ENCODE peak calls at places on chromosomes 2 and 18, in four cellular contexts. One of them, this sample, is unnamed.

GRCh38 chr2:44267269-44268258 is 7.7 kb upstream of the SLC3A1 start:
- DNase-seq in IMR-90: no peak
- DNase-seq in lower lobe of right lung: no peak
- DNase-seq in prostate gland: no peak
- DNase-seq in this sample: no peak

GRCh38 chr18:54193786-54194185 is 30.7 kb downstream of the MBD2 start:
- DNase-seq in IMR-90: no peak
- DNase-seq in lower lobe of right lung: no peak
- DNase-seq in prostate gland: no peak
- DNase-seq in this sample: no peak

GRCh38 chr2:201781583-201782051 is 884 bp upstream of the ALS2 start:
- DNase-seq in IMR-90: no peak
- DNase-seq in lower lobe of right lung: no peak
- DNase-seq in prostate gland: peak; percentile 20
- DNase-seq in this sample: peak; percentile 16

GRCh38 chr2:173631123-173631450 is 276.4 kb downstream of the CDCA7 start:
- DNase-seq in IMR-90: peak; percentile 34
- DNase-seq in lower lobe of right lung: no peak
- DNase-seq in prostate gland: no peak
- DNase-seq in this sample: no peak

GRCh38 chr2:117631141-117631540 is 183.3 kb upstream of the DDX18 start:
- DNase-seq in IMR-90: no peak
- DNase-seq in lower lobe of right lung: no peak
- DNase-seq in prostate gland: no peak
- DNase-seq in this sample: no peak

GRCh38 chr18:56374005-56374655 is 264.3 kb downstream of the TXNL1 start:
- DNase-seq in IMR-90: peak; percentile 26
- DNase-seq in lower lobe of right lung: no peak
- DNase-seq in prostate gland: no peak
- DNase-seq in this sample: no peak

GRCh38 chr2:111121028-111121872 is 536 bp downstream of the BCL2L11 start:
- DNase-seq in IMR-90: no peak
- DNase-seq in lower lobe of right lung: peak; percentile 76
- DNase-seq in prostate gland: peak; percentile 40
- DNase-seq in this sample: peak; percentile 74

GRCh38 chr18:7626922-7627440 is 59.9 kb downstream of the PTPRM start:
- DNase-seq in IMR-90: peak; percentile 80
- DNase-seq in lower lobe of right lung: no peak
- DNase-seq in prostate gland: no peak
- DNase-seq in this sample: no peak

GRCh38 chr2:30382995-30383394 is 64.1 kb upstream of the LCLAT1 start:
- DNase-seq in IMR-90: no peak
- DNase-seq in lower lobe of right lung: no peak
- DNase-seq in prostate gland: no peak
- DNase-seq in this sample: no peak

GRCh38 chr2:6254446-6254845 is 562.3 kb downstream of the SOX11 start:
- DNase-seq in IMR-90: no peak
- DNase-seq in lower lobe of right lung: no peak
- DNase-seq in prostate gland: no peak
- DNase-seq in this sample: peak; percentile 31

GRCh38 chr2:54084600-54084999 is 30.8 kb upstream of the ACYP2 start:
- DNase-seq in IMR-90: peak; percentile 17
- DNase-seq in lower lobe of right lung: no peak
- DNase-seq in prostate gland: no peak
- DNase-seq in this sample: no peak

GRCh38 chr2:64876137-64876647 is 113.0 kb upstream of the SLC1A4 start:
- DNase-seq in IMR-90: peak; percentile 71
- DNase-seq in lower lobe of right lung: no peak
- DNase-seq in prostate gland: no peak
- DNase-seq in this sample: no peak

GRCh38 chr2:218648473-218649100 is 10.8 kb downstream of the ZNF142 start:
- DNase-seq in IMR-90: peak; percentile 70
- DNase-seq in lower lobe of right lung: no peak
- DNase-seq in prostate gland: peak; percentile 28
- DNase-seq in this sample: peak; percentile 67

GRCh38 chr2:234254783-234255521 is 204.4 kb downstream of the SPP2 start:
- DNase-seq in IMR-90: no peak
- DNase-seq in lower lobe of right lung: no peak
- DNase-seq in prostate gland: no peak
- DNase-seq in this sample: no peak

GRCh38 chr2:147872967-147873366 is 28.1 kb downstream of the ACVR2A start:
- DNase-seq in IMR-90: no peak
- DNase-seq in lower lobe of right lung: no peak
- DNase-seq in prostate gland: no peak
- DNase-seq in this sample: no peak

GRCh38 chr2:82839046-82839445 is 1620.0 kb downstream of the SUCLG1 start:
- DNase-seq in IMR-90: no peak
- DNase-seq in lower lobe of right lung: no peak
- DNase-seq in prostate gland: no peak
- DNase-seq in this sample: no peak

GRCh38 chr18:39685303-39685902 is 2119.8 kb upstream of the CELF4 start:
- DNase-seq in IMR-90: no peak
- DNase-seq in lower lobe of right lung: no peak
- DNase-seq in prostate gland: no peak
- DNase-seq in this sample: no peak

GRCh38 chr2:65922030-65922429 is 489.6 kb upstream of the SPRED2 start:
- DNase-seq in IMR-90: no peak
- DNase-seq in lower lobe of right lung: no peak
- DNase-seq in prostate gland: no peak
- DNase-seq in this sample: peak; percentile 2

GRCh38 chr2:203909192-203909945 is 27.2 kb upstream of the ICOS start:
- DNase-seq in IMR-90: peak; percentile 80
- DNase-seq in lower lobe of right lung: no peak
- DNase-seq in prostate gland: no peak
- DNase-seq in this sample: peak; percentile 42

GRCh38 chr2:171515672-171516298 is 6.5 kb upstream of the CYBRD1 start:
- DNase-seq in IMR-90: peak; percentile 68
- DNase-seq in lower lobe of right lung: no peak
- DNase-seq in prostate gland: no peak
- DNase-seq in this sample: no peak

GRCh38 chr2:138395565-138396306 is 105.8 kb upstream of the SPOPL start:
- DNase-seq in IMR-90: peak; percentile 42
- DNase-seq in lower lobe of right lung: no peak
- DNase-seq in prostate gland: no peak
- DNase-seq in this sample: no peak

GRCh38 chr2:17104454-17104853 is 413.8 kb downstream of the RAD51AP2 start:
- DNase-seq in IMR-90: peak; percentile 60
- DNase-seq in lower lobe of right lung: no peak
- DNase-seq in prostate gland: no peak
- DNase-seq in this sample: no peak

GRCh38 chr2:47354013-47354816 is 48.7 kb upstream of the MSH2 start:
- DNase-seq in IMR-90: peak; percentile 37
- DNase-seq in lower lobe of right lung: no peak
- DNase-seq in prostate gland: no peak
- DNase-seq in this sample: no peak

GRCh38 chr2:72220170-72220569 is 72.5 kb upstream of the CYP26B1 start:
- DNase-seq in IMR-90: no peak
- DNase-seq in lower lobe of right lung: no peak
- DNase-seq in prostate gland: no peak
- DNase-seq in this sample: peak; percentile 14

GRCh38 chr2:65728477-65729180 is 296.2 kb upstream of the SPRED2 start:
- DNase-seq in IMR-90: no peak
- DNase-seq in lower lobe of right lung: no peak
- DNase-seq in prostate gland: no peak
- DNase-seq in this sample: no peak

GRCh38 chr2:97693476-97693875 is 19.9 kb upstream of the ZAP70 start:
- DNase-seq in IMR-90: peak; percentile 23
- DNase-seq in lower lobe of right lung: no peak
- DNase-seq in prostate gland: no peak
- DNase-seq in this sample: no peak

GRCh38 chr18:55587341-55588000 is 521 bp downstream of the TCF4 start:
- DNase-seq in IMR-90: peak; percentile 51
- DNase-seq in lower lobe of right lung: no peak
- DNase-seq in prostate gland: no peak
- DNase-seq in this sample: peak; percentile 34

GRCh38 chr18:64260810-64261209 is 111.9 kb upstream of the LINC00305 start:
- DNase-seq in IMR-90: no peak
- DNase-seq in lower lobe of right lung: no peak
- DNase-seq in prostate gland: no peak
- DNase-seq in this sample: no peak

DNA sequence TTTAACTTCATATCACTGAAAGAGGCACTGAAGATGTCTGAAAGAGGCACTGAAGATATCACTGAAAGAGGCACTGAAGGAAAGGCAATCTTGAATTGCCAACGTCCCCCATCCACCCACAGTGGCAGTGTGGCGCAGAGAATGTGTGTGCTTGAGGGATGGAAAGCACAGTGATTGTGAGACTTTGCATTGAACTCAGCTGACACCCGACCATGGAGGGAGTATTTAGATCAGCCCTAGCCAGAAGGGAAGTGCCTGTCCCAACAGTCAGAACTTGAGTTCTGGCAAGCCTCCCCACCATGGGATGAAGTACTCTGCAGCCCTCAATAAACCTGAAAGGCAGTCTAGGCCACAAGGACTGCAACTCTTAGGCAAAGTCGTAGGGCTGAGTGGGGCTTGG is 33.8 kb downstream of the MAP4K3 start:
- DNase-seq in IMR-90: peak; percentile 23
- DNase-seq in lower lobe of right lung: no peak
- DNase-seq in prostate gland: no peak
- DNase-seq in this sample: no peak
- TF ChIP-seq CTCF in IMR-90: no peak
- TF ChIP-seq CTCF in lower lobe of right lung: no peak
- TF ChIP-seq CTCF in prostate gland: no peak
- TF ChIP-seq CTCF in this sample: no peak

DNA sequence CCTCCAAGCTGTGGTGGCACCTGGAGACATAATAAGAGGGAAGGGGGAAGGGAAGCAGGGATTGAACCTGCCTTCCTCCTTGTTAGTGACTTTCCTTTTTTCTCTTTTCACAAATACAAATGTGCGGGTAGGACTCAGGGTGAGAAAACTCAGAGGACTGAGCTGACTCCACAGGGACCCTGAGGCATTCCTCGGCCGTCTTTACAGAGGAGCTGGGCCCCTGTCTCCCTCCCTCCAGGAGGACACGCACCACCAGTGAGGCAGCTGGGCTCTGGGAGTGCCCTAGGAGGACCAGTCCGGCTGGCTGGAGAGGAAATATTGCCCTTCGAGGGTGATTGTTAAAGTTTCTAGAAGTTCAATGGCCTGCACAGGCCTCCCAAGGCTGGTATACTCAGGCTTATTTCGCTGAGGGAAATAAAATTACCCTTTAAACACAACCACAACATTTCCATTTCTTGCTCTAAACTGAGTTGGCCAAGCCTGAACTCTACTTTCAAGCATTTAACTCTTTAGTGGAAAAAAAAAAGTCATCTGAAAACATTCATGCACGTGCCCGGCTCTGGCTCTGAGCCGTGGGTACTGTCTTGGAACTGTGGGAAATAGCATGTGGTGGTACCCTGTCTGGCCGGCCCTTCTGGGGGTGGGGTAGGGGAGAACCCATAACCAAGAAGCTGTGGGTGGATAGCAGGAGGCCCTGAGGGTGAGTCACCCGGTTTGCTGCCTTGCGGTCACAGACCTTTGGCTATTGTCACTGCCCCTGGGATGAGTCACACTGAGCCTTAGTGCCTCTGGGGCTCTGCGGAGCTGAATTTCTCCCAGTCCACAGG is 116.0 kb downstream of the COPS8 start:
- DNase-seq in IMR-90: peak; percentile 87
- DNase-seq in lower lobe of right lung: no peak
- DNase-seq in prostate gland: no peak
- DNase-seq in this sample: no peak
- H3K27ac ChIP-seq in IMR-90: peak overlapping the region; percentile 98
- H3K27ac ChIP-seq in lower lobe of right lung: no peak overlapping the region
- H3K27ac ChIP-seq in prostate gland: no peak overlapping the region
- H3K27ac ChIP-seq in this sample: no peak overlapping the region

GRCh38 chr2:18883626-18884456 is 294.5 kb upstream of the NT5C1B start:
- DNase-seq in IMR-90: peak; percentile 62
- DNase-seq in lower lobe of right lung: no peak
- DNase-seq in prostate gland: no peak
- DNase-seq in this sample: peak; percentile 29
- TF ChIP-seq CTCF in IMR-90: peak; percentile 54
- TF ChIP-seq CTCF in lower lobe of right lung: peak; percentile 40
- TF ChIP-seq CTCF in prostate gland: peak; percentile 27
- TF ChIP-seq CTCF in this sample: peak; percentile 74

GRCh38 chr2:160474891-160475795 is 18.5 kb downstream of the RBMS1 start:
- DNase-seq in IMR-90: peak; percentile 49
- DNase-seq in lower lobe of right lung: no peak
- DNase-seq in prostate gland: no peak
- DNase-seq in this sample: no peak

GRCh38 chr2:160479269-160479668 is 14.3 kb downstream of the RBMS1 start:
- DNase-seq in IMR-90: no peak
- DNase-seq in lower lobe of right lung: no peak
- DNase-seq in prostate gland: no peak
- DNase-seq in this sample: no peak

GRCh38 chr2:160474319-160474645 is 19.3 kb downstream of the RBMS1 start:
- DNase-seq in IMR-90: no peak
- DNase-seq in lower lobe of right lung: no peak
- DNase-seq in prostate gland: no peak
- DNase-seq in this sample: no peak

GRCh38 chr2:160478660-160479059 is 14.9 kb downstream of the RBMS1 start:
- DNase-seq in IMR-90: no peak
- DNase-seq in lower lobe of right lung: no peak
- DNase-seq in prostate gland: no peak
- DNase-seq in this sample: no peak

GRCh38 chr2:160477032-160477431 is 16.6 kb downstream of the RBMS1 start:
- DNase-seq in IMR-90: no peak
- DNase-seq in lower lobe of right lung: no peak
- DNase-seq in prostate gland: no peak
- DNase-seq in this sample: no peak
- H3K27ac ChIP-seq in IMR-90: no peak overlapping the region
- H3K27ac ChIP-seq in lower lobe of right lung: no peak overlapping the region
- H3K27ac ChIP-seq in prostate gland: no peak overlapping the region
- H3K27ac ChIP-seq in this sample: no peak overlapping the region

This sample was measured in OCI-LY7.